ENCODE peak calls at places on chromosomes 7 and 10, in seven cellular contexts. One of them, this sample, is unnamed.
A peak's percentile ranks its signal among the peaks of the same experiment; 100 is the strongest.

GRCh38 chr7:118080947-118081346 is 103.0 kb upstream of the LSM8 start:
- DNase-seq in NCI-H446 treated with DMSO at 0.1 percent for 48 hours: no peak
- DNase-seq in heart right ventricle: no peak
- DNase-seq in cardiac muscle cell: peak; percentile 20
- DNase-seq in HuH-7.5: no peak
- DNase-seq in NCI-H1092: no peak
- DNase-seq in GM12878: peak; percentile 52
- DNase-seq in this sample: no peak

GRCh38 chr7:4706384-4707032 is 24.4 kb downstream of the FOXK1 start:
- DNase-seq in NCI-H446 treated with DMSO at 0.1 percent for 48 hours: no peak
- DNase-seq in heart right ventricle: no peak
- DNase-seq in cardiac muscle cell: no peak
- DNase-seq in HuH-7.5: no peak
- DNase-seq in NCI-H1092: no peak
- DNase-seq in GM12878: no peak
- DNase-seq in this sample: no peak

GRCh38 chr10:24444337-24444736 is 235.4 kb downstream of the KIAA1217 start:
- DNase-seq in NCI-H446 treated with DMSO at 0.1 percent for 48 hours: no peak
- DNase-seq in heart right ventricle: no peak
- DNase-seq in cardiac muscle cell: peak; percentile 40
- DNase-seq in HuH-7.5: no peak
- DNase-seq in NCI-H1092: no peak
- DNase-seq in GM12878: no peak
- DNase-seq in this sample: no peak

GRCh38 chr7:43586251-43586900 is 3.5 kb downstream of the STK17A start:
- DNase-seq in NCI-H446 treated with DMSO at 0.1 percent for 48 hours: no peak
- DNase-seq in heart right ventricle: no peak
- DNase-seq in cardiac muscle cell: no peak
- DNase-seq in HuH-7.5: no peak
- DNase-seq in NCI-H1092: no peak
- DNase-seq in GM12878: no peak
- DNase-seq in this sample: no peak

GRCh38 chr10:1600861-1601260 is 136.5 kb downstream of the ADARB2 start:
- DNase-seq in NCI-H446 treated with DMSO at 0.1 percent for 48 hours: no peak
- DNase-seq in heart right ventricle: no peak
- DNase-seq in cardiac muscle cell: no peak
- DNase-seq in HuH-7.5: no peak
- DNase-seq in NCI-H1092: no peak
- DNase-seq in GM12878: no peak
- DNase-seq in this sample: no peak

GRCh38 chr10:82377608-82378007 is 502.6 kb downstream of the NRG3 start:
- DNase-seq in NCI-H446 treated with DMSO at 0.1 percent for 48 hours: peak; percentile 68
- DNase-seq in heart right ventricle: no peak
- DNase-seq in cardiac muscle cell: peak; percentile 44
- DNase-seq in HuH-7.5: no peak
- DNase-seq in NCI-H1092: no peak
- DNase-seq in GM12878: no peak
- DNase-seq in this sample: no peak

GRCh38 chr10:116272497-116273221 is at the start of gene GFRA1:
- DNase-seq in NCI-H446 treated with DMSO at 0.1 percent for 48 hours: no peak
- DNase-seq in heart right ventricle: peak; percentile 32
- DNase-seq in cardiac muscle cell: peak; percentile 12
- DNase-seq in HuH-7.5: peak; percentile 76
- DNase-seq in NCI-H1092: peak; percentile 9
- DNase-seq in GM12878: no peak
- DNase-seq in this sample: peak; percentile 56

GRCh38 chr10:24483701-24484100 is 240.0 kb downstream of the ARHGAP21 start:
- DNase-seq in NCI-H446 treated with DMSO at 0.1 percent for 48 hours: no peak
- DNase-seq in heart right ventricle: no peak
- DNase-seq in cardiac muscle cell: peak; percentile 16
- DNase-seq in HuH-7.5: peak; percentile 27
- DNase-seq in NCI-H1092: no peak
- DNase-seq in GM12878: no peak
- DNase-seq in this sample: no peak

GRCh38 chr10:58137813-58138212 is 129.9 kb downstream of the IPMK start:
- DNase-seq in NCI-H446 treated with DMSO at 0.1 percent for 48 hours: peak; percentile 11
- DNase-seq in heart right ventricle: no peak
- DNase-seq in cardiac muscle cell: no peak
- DNase-seq in HuH-7.5: no peak
- DNase-seq in NCI-H1092: peak; percentile 86
- DNase-seq in GM12878: no peak
- DNase-seq in this sample: no peak

GRCh38 chr7:50610521-50611277 is 45.5 kb upstream of the DDC start:
- DNase-seq in NCI-H446 treated with DMSO at 0.1 percent for 48 hours: no peak
- DNase-seq in heart right ventricle: no peak
- DNase-seq in cardiac muscle cell: peak; percentile 70
- DNase-seq in HuH-7.5: no peak
- DNase-seq in NCI-H1092: no peak
- DNase-seq in GM12878: no peak
- DNase-seq in this sample: no peak

GRCh38 chr7:142280263-142280662 is 22.4 kb upstream of the PRSS58 start:
- DNase-seq in NCI-H446 treated with DMSO at 0.1 percent for 48 hours: no peak
- DNase-seq in heart right ventricle: no peak
- DNase-seq in cardiac muscle cell: no peak
- DNase-seq in HuH-7.5: no peak
- DNase-seq in NCI-H1092: no peak
- DNase-seq in GM12878: no peak
- DNase-seq in this sample: no peak